ENCODE peak calls at places on chromosomes 16 and 17, in six cellular contexts. Y, Z, T, B, K and N are unnamed samples.

GRCh38 chr16:47777191-47777590 is 316.1 kb downstream of the PHKB start:
- DNase-seq in Y (no peak), Z (no peak), T (peak; percentile 6), B (no peak), K (no peak), N (no peak)

GRCh38 chr17:56577190-56577589 is 16.3 kb upstream of the NOG start:
- DNase-seq in Y (no peak), Z (no peak), T (no peak), B (no peak), K (no peak), N (no peak)

GRCh38 chr16:46627746-46628145 is 6.6 kb upstream of the SHCBP1 start:
- DNase-seq in Y (no peak), Z (no peak), T (no peak), B (no peak), K (peak; percentile 35), N (no peak)

GRCh38 chr16:23156110-23156509 is 6.9 kb upstream of the USP31 start:
- DNase-seq in Y (no peak), Z (no peak), T (no peak), B (no peak), K (no peak), N (no peak)

GRCh38 chr16:49643429-49644142 is 212.3 kb downstream of the ZNF423 start:
- DNase-seq in Y (no peak), Z (no peak), T (peak; percentile 68), B (no peak), K (no peak), N (peak; percentile 46)

GRCh38 chr17:1878419-1879121 is 48.8 kb downstream of the RPA1 start:
- DNase-seq in Y (no peak), Z (peak; percentile 47), T (no peak), B (no peak), K (no peak), N (peak; percentile 61)

GRCh38 chr17:79939755-79940154 is 95.9 kb downstream of the TBC1D16 start:
- DNase-seq in Y (no peak), Z (no peak), T (no peak), B (no peak), K (no peak), N (no peak)

GRCh38 chr16:27495191-27495590 is 54.5 kb downstream of the GTF3C1 start:
- DNase-seq in Y (no peak), Z (peak; percentile 42), T (no peak), B (peak; percentile 64), K (no peak), N (no peak)

GRCh38 chr16:63461248-63461841 is 1425.1 kb upstream of the CDH8 start:
- DNase-seq in Y (no peak), Z (no peak), T (peak; percentile 65), B (no peak), K (no peak), N (no peak)

GRCh38 chr17:10309003-10309974 is 63.5 kb downstream of the MYH13 start:
- DNase-seq in Y (no peak), Z (no peak), T (no peak), B (no peak), K (no peak), N (no peak)

GRCh38 chr17:60079401-60079861 is 710 bp upstream of the HEATR6 start:
- DNase-seq in Y (peak; percentile 26), Z (no peak), T (peak; percentile 49), B (no peak), K (no peak), N (no peak)

GRCh38 chr17:74930535-74931036 is 5.1 kb upstream of the OTOP3 start:
- DNase-seq in Y (no peak), Z (no peak), T (no peak), B (no peak), K (no peak), N (no peak)

GRCh38 chr16:86243123-86243473 is 267.2 kb upstream of the FOXF1 start:
- DNase-seq in Y (no peak), Z (no peak), T (no peak), B (no peak), K (no peak), N (no peak)

GRCh38 chr17:4950075-4950756 is 703 bp upstream of the ENO3 start:
- DNase-seq in Y (peak; percentile 36), Z (peak; percentile 60), T (no peak), B (peak; percentile 83), K (no peak), N (peak; percentile 80)

GRCh38 chr17:9809409-9809808 is 12.5 kb downstream of the GSG1L2 start:
- DNase-seq in Y (no peak), Z (no peak), T (no peak), B (no peak), K (no peak), N (no peak)

GRCh38 chr17:7260601-7261376 is 1.5 kb downstream of the CLDN7 start:
- DNase-seq in Y (no peak), Z (peak; percentile 79), T (no peak), B (peak; percentile 39), K (peak; percentile 74), N (no peak)

DNA sequence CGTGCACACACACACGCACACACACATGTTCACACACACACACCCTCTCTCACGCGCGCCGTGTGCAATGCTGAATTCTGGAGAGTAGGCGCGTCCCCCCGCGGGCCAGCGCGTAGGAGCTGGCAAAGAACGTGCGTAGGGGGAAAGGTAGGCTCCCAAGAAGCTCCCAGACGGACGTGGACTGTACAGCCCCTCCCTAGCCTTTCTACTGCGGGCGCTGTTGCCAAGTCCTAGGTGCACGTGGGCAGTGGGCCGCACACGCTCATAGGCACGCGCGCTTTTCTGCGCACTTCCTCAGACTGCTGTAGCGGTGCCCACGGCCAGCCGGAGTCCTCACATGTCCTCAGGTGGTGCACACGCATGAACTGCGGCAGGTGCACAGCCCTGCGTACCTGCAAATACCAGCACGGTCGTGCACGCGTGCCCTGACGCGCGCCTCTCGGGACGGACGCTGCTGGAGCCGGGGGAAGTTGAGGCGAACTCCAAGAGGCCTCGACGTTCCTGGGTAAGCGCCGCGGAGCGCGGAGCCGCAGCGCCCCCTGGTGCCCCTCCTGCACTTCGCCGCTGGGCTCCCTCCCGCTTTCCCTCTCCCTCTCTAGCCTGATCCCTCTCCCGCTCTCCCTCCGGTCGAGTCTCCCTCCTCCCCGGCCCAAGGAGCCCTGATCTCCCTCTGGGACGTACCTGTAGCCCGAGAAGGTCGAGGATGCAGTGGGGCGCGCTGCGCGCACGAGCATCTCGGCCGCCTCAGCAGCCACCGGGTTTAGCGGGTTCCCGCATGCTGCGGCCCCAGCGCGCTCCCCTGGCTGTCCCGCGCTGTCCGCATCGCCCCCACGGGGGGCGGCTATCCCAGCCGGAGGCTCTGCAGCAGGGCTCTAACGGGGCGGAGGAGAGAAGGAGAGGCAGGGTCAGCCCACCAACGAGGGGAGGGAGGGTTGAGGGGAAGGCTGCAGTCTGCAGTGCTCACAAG is 749 bp downstream of the GRIN2A start:
- DNase-seq in Y (peak; percentile 62), Z (peak; percentile 52), T (peak; percentile 47), B (peak; percentile 64), K (no peak), N (no peak)
- H3K4me3 ChIP-seq in Y (peak overlapping the region; percentile 35), Z (no peak overlapping the region), T (peak overlapping the region; percentile 20), B (no peak overlapping the region), K (no peak overlapping the region), N (peak overlapping the region; percentile 41)

DNA sequence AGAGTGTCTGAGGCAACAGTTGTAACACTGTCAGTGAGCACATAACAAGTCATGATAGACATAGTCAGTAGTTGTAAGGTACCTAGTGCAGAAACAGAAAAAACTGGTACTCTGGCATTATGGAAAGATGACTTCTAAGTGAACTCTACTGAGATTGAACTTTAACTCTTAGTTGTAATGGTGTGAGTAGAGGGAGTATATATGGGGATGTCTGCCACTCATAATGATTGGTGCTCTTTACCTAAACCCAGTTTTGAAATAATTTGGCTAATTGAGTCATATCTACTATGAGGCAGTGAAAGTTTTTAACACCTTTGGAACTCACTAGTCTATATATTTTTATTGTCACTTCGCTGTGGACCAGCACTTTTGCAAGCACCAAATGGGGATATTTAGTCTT is 6.6 kb downstream of the NLK start:
- DNase-seq in Y (no peak), Z (no peak), T (no peak), B (no peak), K (no peak), N (no peak)
- H3K27ac ChIP-seq in Y (no peak overlapping the region), Z (no peak overlapping the region), T (no peak overlapping the region), B (no peak overlapping the region), K (no peak overlapping the region), N (no peak overlapping the region)

GRCh38 chr17:67044940-67045339 is 586 bp downstream of the CACNG1 start:
- DNase-seq in Y (no peak), Z (no peak), T (no peak), B (no peak), K (no peak), N (no peak)

GRCh38 chr17:67050066-67050465 is 5.7 kb downstream of the CACNG1 start:
- DNase-seq in Y (no peak), Z (no peak), T (no peak), B (no peak), K (no peak), N (no peak)

GRCh38 chr17:67046398-67046797 is 2.0 kb downstream of the CACNG1 start:
- DNase-seq in Y (no peak), Z (no peak), T (no peak), B (no peak), K (no peak), N (no peak)

GRCh38 chr17:67049025-67049739 is 4.8 kb downstream of the CACNG1 start:
- DNase-seq in Y (no peak), Z (no peak), T (no peak), B (no peak), K (no peak), N (no peak)

GRCh38 chr17:67047382-67047781 is 3.0 kb downstream of the CACNG1 start:
- DNase-seq in Y (no peak), Z (no peak), T (no peak), B (no peak), K (no peak), N (no peak)
- H3K4me3 ChIP-seq in Y (no peak overlapping the region), Z (no peak overlapping the region), T (no peak overlapping the region), B (no peak overlapping the region), K (no peak overlapping the region), N (no peak overlapping the region)

GRCh38 chr17:45342871-45343526 is 26.2 kb upstream of the MAP3K14 start:
- DNase-seq in Y (no peak), Z (no peak), T (no peak), B (no peak), K (no peak), N (no peak)

GRCh38 chr17:45339646-45340605 is 23.1 kb upstream of the MAP3K14 start:
- DNase-seq in Y (no peak), Z (no peak), T (no peak), B (no peak), K (no peak), N (no peak)

GRCh38 chr17:45338996-45339535 is 22.2 kb upstream of the MAP3K14 start:
- DNase-seq in Y (no peak), Z (no peak), T (no peak), B (no peak), K (no peak), N (no peak)

GRCh38 chr17:45342306-45342705 is 25.5 kb upstream of the MAP3K14 start:
- DNase-seq in Y (no peak), Z (no peak), T (no peak), B (no peak), K (no peak), N (peak; percentile 75)

DNA sequence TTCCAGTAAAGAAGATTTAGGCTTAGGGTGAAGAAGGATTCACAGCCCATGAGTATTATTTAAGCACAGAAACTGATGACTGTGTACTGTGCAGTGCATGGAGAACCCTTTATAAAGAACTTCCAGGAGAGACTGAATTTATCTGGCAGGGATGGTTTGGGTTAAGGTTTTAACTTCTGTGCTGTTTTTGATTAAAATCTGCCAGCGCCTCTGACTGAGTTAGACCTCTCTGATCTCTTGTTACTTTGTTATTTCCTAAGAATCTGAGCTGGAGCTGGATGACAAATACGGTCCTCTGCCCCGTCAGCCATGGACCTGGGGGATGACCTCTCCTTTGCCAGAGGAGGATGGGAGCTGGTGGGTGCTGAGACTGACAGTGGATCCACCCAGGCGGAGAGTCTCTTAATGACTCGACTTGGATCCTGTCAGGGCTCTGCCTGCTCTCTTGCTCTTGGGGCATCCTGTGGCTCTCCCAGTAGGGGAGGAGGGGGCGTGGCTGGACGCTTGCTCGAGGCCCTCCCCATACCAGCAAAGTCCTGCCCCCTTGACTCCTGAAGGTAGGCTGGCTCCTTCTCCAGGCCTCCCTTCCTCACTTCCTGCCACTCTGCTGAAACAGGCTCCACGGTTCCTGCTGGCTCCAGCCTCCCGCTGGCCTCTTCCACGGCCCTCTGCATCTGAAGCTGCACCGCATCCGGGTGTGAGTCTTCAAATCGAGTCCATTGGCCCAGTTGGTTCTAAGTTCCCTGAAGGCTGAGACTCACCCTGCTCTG is 24.8 kb upstream of the MAP3K14 start:
- DNase-seq in Y (peak; percentile 96), Z (peak; percentile 54), T (peak; percentile 80), B (peak; percentile 85), K (peak; percentile 80), N (no peak)
- H3K27ac ChIP-seq in Y (peak overlapping the region; percentile 91), Z (peak overlapping the region; percentile 30), T (peak overlapping the region; percentile 93), B (peak overlapping the region; percentile 45), K (no peak overlapping the region), N (peak overlapping the region; percentile 33)